ENCODE peak calls at places on chromosomes 4 and X, in eight cellular contexts. One of them, this sample, is unnamed.

GRCh38 chr4:139943277-139943676 is 210.7 kb downstream of the MAML3 start:
- DNase-seq in activated gamma-delta T cell: no peak
- DNase-seq in anterior cingulate cortex: no peak
- DNase-seq in AG08396: no peak
- DNase-seq in stimulated activated CD4-positive, alpha-beta T cell treated with anti-CD3 and anti-CD28 coated beads, TNF-alpha, amount 100 ng/mL, for 48 hours: no peak
- DNase-seq in M059J: no peak
- DNase-seq in GM19239: no peak
- DNase-seq in fibroblast of lung: no peak
- DNase-seq in this sample: no peak

GRCh38 chr4:1871471-1872021 is 353 bp downstream of the NSD2 start:
- DNase-seq in activated gamma-delta T cell: no peak
- DNase-seq in anterior cingulate cortex: no peak
- DNase-seq in AG08396: peak; percentile 70
- DNase-seq in stimulated activated CD4-positive, alpha-beta T cell treated with anti-CD3 and anti-CD28 coated beads, TNF-alpha, amount 100 ng/mL, for 48 hours: no peak
- DNase-seq in M059J: peak; percentile 28
- DNase-seq in GM19239: peak; percentile 40
- DNase-seq in fibroblast of lung: no peak
- DNase-seq in this sample: no peak

GRCh38 chr4:100009490-100009889 is 59.4 kb upstream of the H2AZ1 start:
- DNase-seq in activated gamma-delta T cell: no peak
- DNase-seq in anterior cingulate cortex: no peak
- DNase-seq in AG08396: no peak
- DNase-seq in stimulated activated CD4-positive, alpha-beta T cell treated with anti-CD3 and anti-CD28 coated beads, TNF-alpha, amount 100 ng/mL, for 48 hours: no peak
- DNase-seq in M059J: peak; percentile 21
- DNase-seq in GM19239: no peak
- DNase-seq in fibroblast of lung: no peak
- DNase-seq in this sample: no peak

GRCh38 chr4:42713371-42713770 is 56.5 kb upstream of the ATP8A1 start:
- DNase-seq in activated gamma-delta T cell: no peak
- DNase-seq in anterior cingulate cortex: no peak
- DNase-seq in AG08396: no peak
- DNase-seq in stimulated activated CD4-positive, alpha-beta T cell treated with anti-CD3 and anti-CD28 coated beads, TNF-alpha, amount 100 ng/mL, for 48 hours: no peak
- DNase-seq in M059J: no peak
- DNase-seq in GM19239: no peak
- DNase-seq in fibroblast of lung: no peak
- DNase-seq in this sample: no peak

GRCh38 chr4:5361968-5362367 is 310.7 kb downstream of the STK32B start:
- DNase-seq in activated gamma-delta T cell: no peak
- DNase-seq in anterior cingulate cortex: no peak
- DNase-seq in AG08396: no peak
- DNase-seq in stimulated activated CD4-positive, alpha-beta T cell treated with anti-CD3 and anti-CD28 coated beads, TNF-alpha, amount 100 ng/mL, for 48 hours: no peak
- DNase-seq in M059J: no peak
- DNase-seq in GM19239: no peak
- DNase-seq in fibroblast of lung: peak; percentile 35
- DNase-seq in this sample: no peak

GRCh38 chr4:148857234-148857972 is 415.2 kb upstream of the NR3C2 start:
- DNase-seq in activated gamma-delta T cell: no peak
- DNase-seq in anterior cingulate cortex: no peak
- DNase-seq in AG08396: peak; percentile 9
- DNase-seq in stimulated activated CD4-positive, alpha-beta T cell treated with anti-CD3 and anti-CD28 coated beads, TNF-alpha, amount 100 ng/mL, for 48 hours: no peak
- DNase-seq in M059J: no peak
- DNase-seq in GM19239: no peak
- DNase-seq in fibroblast of lung: no peak
- DNase-seq in this sample: no peak

GRCh38 chr4:48141048-48141447 is 7.0 kb upstream of the TXK start:
- DNase-seq in activated gamma-delta T cell: no peak
- DNase-seq in anterior cingulate cortex: no peak
- DNase-seq in AG08396: peak; percentile 17
- DNase-seq in stimulated activated CD4-positive, alpha-beta T cell treated with anti-CD3 and anti-CD28 coated beads, TNF-alpha, amount 100 ng/mL, for 48 hours: no peak
- DNase-seq in M059J: peak; percentile 54
- DNase-seq in GM19239: no peak
- DNase-seq in fibroblast of lung: peak; percentile 70
- DNase-seq in this sample: no peak

GRCh38 chr4:17567267-17567666 is 9.7 kb upstream of the LAP3 start:
- DNase-seq in activated gamma-delta T cell: no peak
- DNase-seq in anterior cingulate cortex: no peak
- DNase-seq in AG08396: no peak
- DNase-seq in stimulated activated CD4-positive, alpha-beta T cell treated with anti-CD3 and anti-CD28 coated beads, TNF-alpha, amount 100 ng/mL, for 48 hours: no peak
- DNase-seq in M059J: no peak
- DNase-seq in GM19239: no peak
- DNase-seq in fibroblast of lung: no peak
- DNase-seq in this sample: no peak

GRCh38 chrX:42119076-42119475 is 195.7 kb upstream of the CASK start:
- DNase-seq in activated gamma-delta T cell: no peak
- DNase-seq in anterior cingulate cortex: no peak
- DNase-seq in AG08396: no peak
- DNase-seq in stimulated activated CD4-positive, alpha-beta T cell treated with anti-CD3 and anti-CD28 coated beads, TNF-alpha, amount 100 ng/mL, for 48 hours: no peak
- DNase-seq in M059J: peak; percentile 93
- DNase-seq in GM19239: no peak
- DNase-seq in fibroblast of lung: peak; percentile 48
- DNase-seq in this sample: no peak

GRCh38 chr4:55447826-55448225 is 52.1 kb downstream of the TMEM165 start:
- DNase-seq in activated gamma-delta T cell: no peak
- DNase-seq in anterior cingulate cortex: no peak
- DNase-seq in AG08396: no peak
- DNase-seq in stimulated activated CD4-positive, alpha-beta T cell treated with anti-CD3 and anti-CD28 coated beads, TNF-alpha, amount 100 ng/mL, for 48 hours: no peak
- DNase-seq in M059J: peak; percentile 35
- DNase-seq in GM19239: no peak
- DNase-seq in fibroblast of lung: peak; percentile 50
- DNase-seq in this sample: no peak

GRCh38 chr4:112060212-112060611 is 85.0 kb upstream of the FAM241A start:
- DNase-seq in activated gamma-delta T cell: no peak
- DNase-seq in anterior cingulate cortex: no peak
- DNase-seq in AG08396: no peak
- DNase-seq in stimulated activated CD4-positive, alpha-beta T cell treated with anti-CD3 and anti-CD28 coated beads, TNF-alpha, amount 100 ng/mL, for 48 hours: no peak
- DNase-seq in M059J: peak; percentile 31
- DNase-seq in GM19239: no peak
- DNase-seq in fibroblast of lung: peak; percentile 23
- DNase-seq in this sample: no peak

GRCh38 chrX:45322382-45322781 is 121.7 kb upstream of the DIPK2B start:
- DNase-seq in activated gamma-delta T cell: no peak
- DNase-seq in anterior cingulate cortex: no peak
- DNase-seq in AG08396: peak; percentile 63
- DNase-seq in stimulated activated CD4-positive, alpha-beta T cell treated with anti-CD3 and anti-CD28 coated beads, TNF-alpha, amount 100 ng/mL, for 48 hours: no peak
- DNase-seq in M059J: peak; percentile 86
- DNase-seq in GM19239: no peak
- DNase-seq in fibroblast of lung: peak; percentile 87
- DNase-seq in this sample: peak; percentile 30

GRCh38 chrX:135625995-135626394 is 87.4 kb upstream of the CT45A1 start:
- DNase-seq in activated gamma-delta T cell: no peak
- DNase-seq in anterior cingulate cortex: no peak
- DNase-seq in AG08396: no peak
- DNase-seq in stimulated activated CD4-positive, alpha-beta T cell treated with anti-CD3 and anti-CD28 coated beads, TNF-alpha, amount 100 ng/mL, for 48 hours: no peak
- DNase-seq in M059J: peak; percentile 20
- DNase-seq in GM19239: no peak
- DNase-seq in fibroblast of lung: no peak
- DNase-seq in this sample: no peak

GRCh38 chr4:142155347-142155746 is 519.0 kb downstream of the IL15 start:
- DNase-seq in activated gamma-delta T cell: no peak
- DNase-seq in anterior cingulate cortex: no peak
- DNase-seq in AG08396: no peak
- DNase-seq in stimulated activated CD4-positive, alpha-beta T cell treated with anti-CD3 and anti-CD28 coated beads, TNF-alpha, amount 100 ng/mL, for 48 hours: no peak
- DNase-seq in M059J: peak; percentile 9
- DNase-seq in GM19239: no peak
- DNase-seq in fibroblast of lung: no peak
- DNase-seq in this sample: no peak